ENCODE peak calls at places on chromosomes 11 and 22, in seven cellular contexts. A, I, B, D, T, Z and Y are unnamed samples.
A peak's percentile ranks its signal among the peaks of the same experiment; 100 is the strongest.

GRCh38 chr11:45409587-45409986 is 123.4 kb upstream of the SYT13 start:
- DNase-seq in B (peak; percentile 6), D (no peak), A (no peak), Z (no peak), T (no peak), I (no peak), Y (no peak)

GRCh38 chr11:65204646-65205601 is 23.2 kb downstream of the CAPN1 start:
- DNase-seq in A (no peak), T (peak; percentile 92), I (peak; percentile 40), D (no peak), B (peak; percentile 88), Z (no peak), Y (no peak)

GRCh38 chr22:40058265-40058664 is 63.5 kb downstream of the FAM83F start:
- DNase-seq in I (peak; percentile 18), B (peak; percentile 49), T (no peak), Z (no peak), A (no peak), D (no peak), Y (no peak)

GRCh38 chr22:16609548-16610261 is 17.1 kb upstream of the CCT8L2 start:
- DNase-seq in T (no peak), B (peak; percentile 14), A (no peak), Z (no peak), I (no peak), D (no peak), Y (no peak)

GRCh38 chr11:73565804-73566203 is 32.1 kb downstream of the FAM168A start:
- DNase-seq in D (no peak), I (no peak), Z (no peak), A (no peak), T (no peak), B (no peak), Y (no peak)

GRCh38 chr11:8233691-8234424 is 29.8 kb downstream of the LMO1 start:
- DNase-seq in D (no peak), T (no peak), Z (peak; percentile 90), A (peak; percentile 54), I (no peak), B (no peak), Y (peak; percentile 19)

GRCh38 chr22:17436981-17437410 is 67.7 kb downstream of the CECR2 start:
- DNase-seq in I (no peak), A (no peak), D (no peak), Z (no peak), T (peak; percentile 47), B (peak; percentile 69), Y (no peak)

GRCh38 chr22:24102366-24103200 is 78.7 kb upstream of the SUSD2 start:
- DNase-seq in I (no peak), D (no peak), Z (no peak), B (no peak), T (no peak), A (no peak), Y (no peak)

GRCh38 chr11:12200359-12201015 is 90.1 kb downstream of the MICAL2 start:
- DNase-seq in D (no peak), A (peak; percentile 68), B (no peak), I (peak; percentile 93), T (no peak), Z (peak; percentile 30), Y (peak; percentile 93)

GRCh38 chr11:102120006-102120405 is 9.8 kb downstream of the YAP1 start:
- DNase-seq in Z (no peak), B (peak; percentile 21), D (no peak), T (no peak), A (peak; percentile 28), I (no peak), Y (no peak)

GRCh38 chr22:49570032-49570848 is 257.4 kb downstream of the BRD1 start:
- DNase-seq in B (no peak), I (no peak), T (peak; percentile 21), D (no peak), Z (no peak), A (no peak), Y (no peak)

GRCh38 chr11:77377734-77378133 is 76.2 kb upstream of the GDPD4 start:
- DNase-seq in T (no peak), B (no peak), D (no peak), Z (no peak), I (peak; percentile 83), A (no peak), Y (no peak)

GRCh38 chr11:35365961-35366360 is 53.4 kb downstream of the SLC1A2 start:
- DNase-seq in B (no peak), D (no peak), I (no peak), T (no peak), Z (no peak), A (no peak), Y (no peak)

GRCh38 chr22:50399751-50400331 is 56.7 kb downstream of the PPP6R2 start:
- DNase-seq in A (no peak), B (peak; percentile 70), Z (peak; percentile 2), D (no peak), T (peak; percentile 75), I (no peak), Y (peak; percentile 22)

GRCh38 chr11:112665291-112665690 is 295.9 kb upstream of the NCAM1 start:
- DNase-seq in T (no peak), D (no peak), I (no peak), Z (no peak), A (no peak), B (no peak), Y (no peak)

GRCh38 chr11:79419120-79419519 is 21.7 kb downstream of the TENM4 start:
- DNase-seq in Z (peak; percentile 98), T (no peak), I (no peak), A (peak; percentile 99), B (no peak), D (peak; percentile 62), Y (peak; percentile 56)

GRCh38 chr11:113338730-113339129 is 24.3 kb downstream of the TTC12 start:
- DNase-seq in A (no peak), I (no peak), Z (no peak), B (peak; percentile 54), D (no peak), T (peak; percentile 45), Y (no peak)

GRCh38 chr11:105042178-105042577 is 3.0 kb downstream of the CARD16 start:
- DNase-seq in I (no peak), T (no peak), Z (no peak), B (no peak), A (no peak), D (no peak), Y (no peak)

GRCh38 chr22:40950888-40951794 is at the start of gene RBX1:
- DNase-seq in Z (peak; percentile 94), T (peak; percentile 98), D (peak; percentile 80), I (peak; percentile 97), B (peak; percentile 99), A (peak; percentile 97), Y (peak; percentile 98)

GRCh38 chr11:44004452-44004833 is 43.3 kb upstream of the ACCSL start:
- DNase-seq in B (no peak), I (no peak), Z (no peak), T (no peak), A (no peak), D (no peak), Y (no peak)

GRCh38 chr22:45216133-45217003 is 24.3 kb downstream of the KIAA0930 start:
- DNase-seq in B (peak; percentile 68), I (no peak), A (no peak), Z (no peak), D (no peak), T (peak; percentile 64), Y (peak; percentile 47)

GRCh38 chr11:17578958-17579357 is 31.9 kb downstream of the OTOG start:
- DNase-seq in A (no peak), Z (no peak), T (no peak), D (no peak), I (no peak), B (no peak), Y (no peak)

GRCh38 chr22:37483050-37483449 is 3.1 kb downstream of the MFNG start:
- DNase-seq in B (no peak), D (no peak), T (no peak), I (no peak), A (no peak), Z (no peak), Y (no peak)

GRCh38 chr22:27043246-27043645 is 385.9 kb downstream of the MIAT start:
- DNase-seq in T (no peak), A (no peak), D (no peak), Z (no peak), B (no peak), I (no peak), Y (no peak)

GRCh38 chr11:126115820-126116319 is 53.2 kb upstream of the CDON start:
- DNase-seq in D (peak; percentile 8), Z (no peak), I (peak; percentile 94), A (no peak), B (peak; percentile 39), T (no peak), Y (peak; percentile 68)
- H3K27ac ChIP-seq in D (peak overlapping the region; percentile 79), Z (peak overlapping the region; percentile 89), I (no peak overlapping the region), A (no peak overlapping the region), B (no peak overlapping the region), T (no peak overlapping the region), Y (no peak overlapping the region)

DNA sequence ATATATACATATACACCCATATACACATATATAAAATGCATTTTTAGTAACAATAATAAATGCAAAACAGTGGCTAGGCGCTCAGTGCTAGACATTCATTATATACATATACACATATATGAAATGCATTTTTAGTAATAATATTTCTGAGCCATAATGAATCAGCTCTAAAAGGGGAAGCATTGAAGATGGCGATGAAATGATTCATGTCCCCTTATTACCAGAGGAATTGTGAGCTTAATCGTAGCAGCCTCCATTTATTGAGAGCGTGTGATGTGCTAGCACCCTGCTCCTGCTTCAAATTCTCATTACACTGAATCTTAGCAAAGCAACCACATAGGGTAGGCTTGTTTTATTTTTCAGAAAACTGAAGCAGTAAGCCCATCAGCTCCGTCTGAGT is 97.1 kb upstream of the NAV2 start:
- DNase-seq in A (no peak), Z (no peak), I (no peak), T (no peak), D (no peak), B (no peak), Y (no peak)
- H3K27ac ChIP-seq in A (no peak overlapping the region), Z (no peak overlapping the region), I (no peak overlapping the region), T (no peak overlapping the region), D (no peak overlapping the region), B (no peak overlapping the region), Y (no peak overlapping the region)

GRCh38 chr11:66616379-66617147 is at the start of gene RBM14:
- DNase-seq in A (peak; percentile 99), B (peak; percentile 99), I (peak; percentile 99), D (peak; percentile 96), T (peak; percentile 99), Z (peak; percentile 99), Y (peak; percentile 99)
- H3K27ac ChIP-seq in A (peak within 1 kb of the TSS; percentile 93), B (peak within 1 kb of the TSS; percentile 97), I (peak within 1 kb of the TSS; percentile 86), D (peak within 1 kb of the TSS; percentile 96), T (peak within 1 kb of the TSS; percentile 40), Z (peak within 1 kb of the TSS; percentile 95), Y (peak within 1 kb of the TSS; percentile 87)

DNA sequence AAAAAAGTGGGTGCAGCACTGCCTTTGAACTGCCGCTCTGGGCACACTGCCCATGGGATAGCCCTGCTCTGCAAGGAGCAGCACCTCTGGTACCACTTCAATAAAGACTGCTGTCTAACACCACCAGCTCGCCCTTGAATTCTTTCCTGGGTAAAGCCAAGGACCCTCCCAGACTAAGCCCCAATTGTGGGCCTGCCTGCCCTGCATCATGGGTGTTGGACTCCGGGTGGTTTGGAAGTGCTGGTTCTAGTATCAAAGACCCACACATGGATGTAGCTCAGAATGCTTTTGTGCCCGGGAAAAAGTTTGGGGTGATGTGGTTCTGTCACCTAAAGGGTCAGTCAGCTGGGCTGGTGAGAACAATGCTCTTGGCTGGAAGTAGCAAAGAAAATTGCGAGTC is 444.4 kb downstream of the TBC1D22A start:
- DNase-seq in T (no peak), B (no peak), I (no peak), D (no peak), A (no peak), Z (no peak), Y (no peak)
- H3K27ac ChIP-seq in T (no peak overlapping the region), B (no peak overlapping the region), I (no peak overlapping the region), D (no peak overlapping the region), A (no peak overlapping the region), Z (no peak overlapping the region), Y (no peak overlapping the region)